ENCODE peak calls at places on chromosomes 12 and 14, in seven cellular contexts. R is tibial artery; V is HepG2; Y is effector memory CD4-positive, alpha-beta T cell; B is ovary; N is ascending aorta; M is left lung. T is an unnamed sample.

GRCh38 chr12:103626498-103626897 is 39.4 kb downstream of the STAB2 start:
- DNase-seq in R (peak; percentile 73), V (peak; percentile 24), Y (no peak), B (no peak), N (no peak), M (no peak), T (peak; percentile 45)

GRCh38 chr14:51862171-51862838 is 1.9 kb downstream of the GNG2 start:
- DNase-seq in R (no peak), V (no peak), Y (no peak), B (no peak), N (no peak), M (no peak), T (no peak)

GRCh38 chr14:105299654-105300541 is 903 bp downstream of the BRF1 start:
- DNase-seq in R (no peak), V (no peak), Y (no peak), B (peak; percentile 36), N (no peak), M (peak; percentile 91), T (peak; percentile 24)

GRCh38 chr14:79584679-79585078 is 626.6 kb downstream of the DIO2 start:
- DNase-seq in R (no peak), V (no peak), Y (no peak), B (no peak), N (no peak), M (no peak), T (no peak)

GRCh38 chr12:121227294-121227693 is 17.4 kb downstream of the P2RX4 start:
- DNase-seq in R (no peak), V (peak; percentile 63), Y (no peak), B (no peak), N (no peak), M (peak; percentile 85), T (peak; percentile 95)

GRCh38 chr12:121797937-121798801 is 4.7 kb upstream of the RHOF start:
- DNase-seq in R (peak; percentile 63), V (no peak), Y (no peak), B (peak; percentile 89), N (no peak), M (peak; percentile 83), T (no peak)

GRCh38 chr14:72883963-72884362 is 9.9 kb downstream of the DPF3 start:
- DNase-seq in R (no peak), V (no peak), Y (no peak), B (no peak), N (no peak), M (no peak), T (no peak)

GRCh38 chr14:97382616-97383226 is 585.5 kb downstream of the VRK1 start:
- DNase-seq in R (no peak), V (no peak), Y (no peak), B (no peak), N (no peak), M (no peak), T (no peak)

GRCh38 chr12:65459545-65459944 is 181.1 kb downstream of the MSRB3 start:
- DNase-seq in R (no peak), V (no peak), Y (no peak), B (no peak), N (no peak), M (no peak), T (no peak)

DNA sequence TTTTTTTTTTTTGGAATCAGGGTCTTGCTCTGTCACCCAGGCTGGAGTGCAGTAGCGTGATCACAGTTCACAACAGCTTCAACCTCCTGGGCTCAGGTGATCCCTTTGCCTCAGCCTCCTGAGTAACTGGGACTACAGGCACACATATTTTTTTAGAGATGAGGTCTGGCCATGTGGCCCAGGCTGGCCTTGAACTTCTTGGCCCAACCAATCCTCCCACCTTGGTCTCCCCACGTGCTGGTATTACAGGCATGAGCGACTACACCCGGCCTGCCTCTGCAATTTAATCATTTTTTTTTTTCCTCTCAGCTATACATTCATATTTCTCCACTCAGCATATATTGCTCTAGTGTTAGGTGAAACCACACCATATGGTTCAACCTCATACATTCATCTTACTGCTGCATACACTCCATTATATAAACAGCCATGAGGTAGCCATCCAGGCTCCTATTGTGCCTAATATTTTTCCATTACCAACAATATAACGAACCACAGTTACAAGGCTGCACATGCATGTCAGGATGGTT is 7.1 kb downstream of the STX2 start:
- DNase-seq in R (no peak), V (no peak), Y (no peak), B (no peak), N (no peak), M (no peak), T (no peak)
- H3K4me1 ChIP-seq in R (no peaks in the 10 kb centered on the region), V (peaks cover 39% of the 10 kb centered on the region), Y (no peaks in the 10 kb centered on the region), B (peaks cover 18% of the 10 kb centered on the region), N (no peaks in the 10 kb centered on the region), M (peaks cover 16% of the 10 kb centered on the region), T (peaks cover 23% of the 10 kb centered on the region)

GRCh38 chr12:92552412-92553108 is 150.2 kb upstream of the PLEKHG7 start:
- DNase-seq in R (no peak), V (no peak), Y (no peak), B (no peak), N (no peak), M (no peak), T (peak; percentile 36)

GRCh38 chr12:92553389-92553788 is 149.4 kb upstream of the PLEKHG7 start:
- DNase-seq in R (peak; percentile 31), V (no peak), Y (no peak), B (no peak), N (no peak), M (no peak), T (peak; percentile 54)

GRCh38 chr12:92556141-92556540 is 146.6 kb upstream of the PLEKHG7 start:
- DNase-seq in R (no peak), V (no peak), Y (no peak), B (no peak), N (no peak), M (no peak), T (no peak)

GRCh38 chr12:92556622-92557421 is 146.0 kb upstream of the PLEKHG7 start:
- DNase-seq in R (no peak), V (no peak), Y (no peak), B (no peak), N (no peak), M (no peak), T (no peak)

GRCh38 chr12:92554316-92554905 is 148.4 kb upstream of the PLEKHG7 start:
- DNase-seq in R (no peak), V (no peak), Y (no peak), B (no peak), N (no peak), M (no peak), T (no peak)
- H3K4me3 ChIP-seq in R (no peak overlapping the region), V (no peak overlapping the region), Y (no peak overlapping the region), B (no peak overlapping the region), N (no peak overlapping the region), M (no peak overlapping the region), T (no peak overlapping the region)

GRCh38 chr14:93027810-93028723 is 87.7 kb downstream of the ITPK1 start:
- DNase-seq in R (no peak), V (no peak), Y (no peak), B (no peak), N (no peak), M (no peak), T (no peak)
- H3K4me1 ChIP-seq in R (peaks cover 9% of the 10 kb centered on the region), V (peaks cover 42% of the 10 kb centered on the region), Y (no peaks in the 10 kb centered on the region), B (peaks cover 3% of the 10 kb centered on the region), N (no peaks in the 10 kb centered on the region), M (peaks cover 19% of the 10 kb centered on the region), T (peaks cover 8% of the 10 kb centered on the region)

DNA sequence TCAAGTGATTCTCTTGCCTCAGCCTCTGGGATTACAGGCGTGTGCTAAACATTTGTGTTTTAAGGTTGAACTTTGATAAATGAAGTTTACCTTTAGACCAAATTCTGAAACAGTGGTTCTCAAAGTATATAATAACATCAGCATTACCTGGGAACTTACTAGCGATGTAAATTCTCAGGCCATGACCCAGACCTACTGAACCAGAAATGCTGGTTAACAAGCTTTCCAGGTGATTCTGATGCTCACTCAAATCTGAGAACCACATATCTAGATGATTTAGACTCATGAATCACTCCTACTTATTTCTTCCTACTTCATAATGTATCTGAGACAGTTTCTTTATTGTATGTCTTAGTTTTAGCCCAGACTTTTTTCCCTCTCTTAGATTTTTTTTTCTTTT is 43.6 kb downstream of the RAD51B start:
- DNase-seq in R (no peak), V (no peak), Y (no peak), B (no peak), N (no peak), M (no peak), T (no peak)
- H3K4me3 ChIP-seq in R (no peak overlapping the region), V (no peak overlapping the region), Y (no peak overlapping the region), B (no peak overlapping the region), N (no peak overlapping the region), M (no peak overlapping the region), T (no peak overlapping the region)

GRCh38 chr12:6333029-6333428 is 8.8 kb downstream of the TNFRSF1A start:
- DNase-seq in R (no peak), V (no peak), Y (no peak), B (no peak), N (no peak), M (peak; percentile 86), T (no peak)
- H3K4me1 ChIP-seq in R (peaks cover 63% of the 10 kb centered on the region), V (peaks cover 41% of the 10 kb centered on the region), Y (peaks cover 38% of the 10 kb centered on the region), B (peaks cover 21% of the 10 kb centered on the region), N (peaks cover 24% of the 10 kb centered on the region), M (peaks cover 95% of the 10 kb centered on the region), T (peaks cover 31% of the 10 kb centered on the region)

GRCh38 chr12:1473418-1473817 is 121.0 kb downstream of the FBXL14 start:
- DNase-seq in R (no peak), V (no peak), Y (no peak), B (no peak), N (no peak), M (no peak), T (no peak)

GRCh38 chr12:1470051-1470450 is 124.3 kb downstream of the FBXL14 start:
- DNase-seq in R (peak; percentile 40), V (no peak), Y (no peak), B (no peak), N (no peak), M (no peak), T (no peak)

GRCh38 chr12:1474059-1474537 is 120.3 kb downstream of the FBXL14 start:
- DNase-seq in R (no peak), V (peak; percentile 20), Y (no peak), B (no peak), N (no peak), M (no peak), T (no peak)

GRCh38 chr12:1471224-1471623 is 123.2 kb downstream of the FBXL14 start:
- DNase-seq in R (no peak), V (no peak), Y (no peak), B (no peak), N (no peak), M (no peak), T (no peak)

GRCh38 chr12:1474567-1475153 is 119.7 kb downstream of the FBXL14 start:
- DNase-seq in R (no peak), V (no peak), Y (no peak), B (no peak), N (no peak), M (no peak), T (no peak)
- H3K4me3 ChIP-seq in R (peak overlapping the region; percentile 37), V (no peak overlapping the region), Y (no peak overlapping the region), B (no peak overlapping the region), N (peak overlapping the region; percentile 54), M (no peak overlapping the region), T (no peak overlapping the region)

GRCh38 chr12:57749061-57749460 is 3.0 kb downstream of the CDK4 start:
- DNase-seq in R (no peak), V (no peak), Y (no peak), B (no peak), N (no peak), M (no peak), T (no peak)
- H3K4me1 ChIP-seq in R (peaks cover 23% of the 10 kb centered on the region), V (peaks cover 45% of the 10 kb centered on the region), Y (peaks cover 28% of the 10 kb centered on the region), B (peaks cover 9% of the 10 kb centered on the region), N (no peaks in the 10 kb centered on the region), M (peaks cover 49% of the 10 kb centered on the region), T (peaks cover 15% of the 10 kb centered on the region)

GRCh38 chr12:30795410-30795659 is 40.6 kb upstream of the CAPRIN2 start:
- DNase-seq in R (no peak), V (no peak), Y (no peak), B (no peak), N (no peak), M (no peak), T (no peak)
- H3K4me3 ChIP-seq in R (peak overlapping the region; percentile 70), V (peak overlapping the region; percentile 62), Y (peak overlapping the region; percentile 43), B (peak overlapping the region; percentile 46), N (peak overlapping the region; percentile 76), M (peak overlapping the region; percentile 65), T (peak overlapping the region; percentile 75)

T was measured in Caco-2.